ENCODE peak calls at places on chromosome 21, in four cellular contexts. S is mesothelial cell of epicardium; Z is activated CD8-positive, alpha-beta T cell treated with anti-CD3 and anti-CD28 coated beads for 36 hours; M is ovary. C is an unnamed sample.

GRCh38 chr21:34743831-34744230 is 75.0 kb downstream of the CLIC6 start:
- DNase-seq in S (no peak), Z (no peak), M (no peak), C (no peak)

GRCh38 chr21:28142692-28143091 is 850.0 kb downstream of the LTN1 start:
- DNase-seq in Z (no peak), S (no peak), M (no peak), C (peak)

GRCh38 chr21:37176716-37177115 is 90.4 kb downstream of the VPS26C start:
- DNase-seq in Z (no peak), M (no peak), S (no peak), C (no peak)

GRCh38 chr21:46097826-46098286 is at the start of gene COL6A2:
- DNase-seq in S (peak), Z (peak), M (peak), C (no peak)

GRCh38 chr21:46092026-46092764 is 5.7 kb upstream of the COL6A2 start:
- DNase-seq in M (peak), S (no peak), Z (no peak), C (no peak)

GRCh38 chr21:30839304-30839703 is 9.7 kb upstream of the KRTAP7-1 start:
- DNase-seq in M (no peak), Z (peak), S (no peak), C (no peak)

GRCh38 chr21:34567574-34567973 is 47.3 kb downstream of the RCAN1 start:
- DNase-seq in S (no peak), Z (no peak), M (no peak), C (no peak)

GRCh38 chr21:29133796-29134195 is 3.4 kb downstream of the MAP3K7CL start:
- DNase-seq in Z (no peak), S (no peak), M (no peak), C (no peak)

GRCh38 chr21:33514234-33514633 is 22.7 kb upstream of the DNAJC28 start:
- DNase-seq in M (no peak), S (no peak), Z (no peak), C (no peak)

GRCh38 chr21:34693192-34693810 is 24.5 kb downstream of the CLIC6 start:
- DNase-seq in Z (peak), S (no peak), M (peak), C (no peak)

GRCh38 chr21:39527664-39528381 is 76.1 kb downstream of the SH3BGR start:
- DNase-seq in S (no peak), M (no peak), Z (no peak), C (no peak)

GRCh38 chr21:42848932-42849758 is 30.2 kb downstream of the WDR4 start:
- DNase-seq in S (no peak), Z (no peak), M (no peak), C (no peak)

GRCh38 chr21:35204850-35205564 is 155.9 kb upstream of the RUNX1 start:
- DNase-seq in M (peak), Z (peak), S (no peak), C (no peak)

GRCh38 chr21:32371913-32372314 is 20.9 kb downstream of the URB1 start:
- DNase-seq in M (peak), Z (no peak), S (no peak), C (no peak)

GRCh38 chr21:21236981-21237380 is 238.8 kb downstream of the NCAM2 start:
- DNase-seq in Z (no peak), S (no peak), M (no peak), C (no peak)

GRCh38 chr21:21226472-21226871 is 228.3 kb downstream of the NCAM2 start:
- DNase-seq in M (no peak), S (no peak), Z (no peak), C (no peak)

GRCh38 chr21:21230672-21231071 is 232.5 kb downstream of the NCAM2 start:
- DNase-seq in S (no peak), Z (no peak), M (no peak), C (no peak)

DNA sequence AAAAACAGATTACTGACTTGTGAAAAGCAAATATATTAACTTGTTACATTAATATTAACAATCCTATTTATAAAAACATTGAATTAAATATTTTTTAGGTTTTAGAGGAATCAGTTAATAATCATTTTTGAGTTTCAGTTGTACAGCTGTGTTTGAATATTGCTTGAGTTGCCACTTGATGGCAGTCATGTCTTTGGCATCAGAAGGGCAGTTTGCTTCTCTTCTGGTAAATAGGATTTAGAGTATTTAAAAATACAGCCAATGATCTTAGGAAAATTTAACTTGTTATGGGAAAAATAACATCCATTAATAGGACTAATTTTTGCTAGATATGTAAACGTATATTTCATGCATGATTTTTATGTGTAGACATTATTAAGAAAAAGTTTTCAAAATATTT is 234.1 kb downstream of the NCAM2 start:
- DNase-seq in M (no peak), Z (no peak), S (no peak), C (no peak)
- TF ChIP-seq CTCF in M (no peak), Z (no peak), S (peak), C (no peak)

GRCh38 chr21:18370292-18370691 is 33.3 kb downstream of the TMPRSS15 start:
- DNase-seq in Z (no peak), M (no peak), S (no peak), C (no peak)

GRCh38 chr21:18373631-18374030 is 30.0 kb downstream of the TMPRSS15 start:
- DNase-seq in M (no peak), S (no peak), Z (no peak), C (no peak)

GRCh38 chr21:18368193-18368592 is 35.4 kb downstream of the TMPRSS15 start:
- DNase-seq in M (no peak), Z (no peak), S (no peak), C (no peak)

DNA sequence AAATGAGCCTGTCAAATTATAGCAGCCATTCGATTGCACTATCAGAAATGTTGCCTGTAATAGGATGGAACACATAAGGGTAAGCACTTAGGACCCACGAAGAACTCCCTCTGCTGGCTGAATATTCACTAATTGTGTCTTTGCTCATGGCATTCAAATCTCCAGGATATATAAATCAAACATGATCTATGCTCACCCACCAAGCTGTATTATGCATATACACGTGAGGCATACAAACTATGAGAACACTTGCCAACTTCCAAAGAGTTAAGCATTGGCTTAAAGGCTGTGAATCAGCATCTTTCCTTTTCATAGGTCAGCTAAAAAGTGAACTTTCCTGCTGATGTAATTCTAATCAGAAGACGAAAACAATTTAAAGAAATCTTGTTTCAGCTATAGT is 34.5 kb downstream of the TMPRSS15 start:
- DNase-seq in S (no peak), M (no peak), Z (no peak), C (no peak)
- TF ChIP-seq CTCF in S (peak), M (no peak), Z (no peak), C (no peak)

DNA sequence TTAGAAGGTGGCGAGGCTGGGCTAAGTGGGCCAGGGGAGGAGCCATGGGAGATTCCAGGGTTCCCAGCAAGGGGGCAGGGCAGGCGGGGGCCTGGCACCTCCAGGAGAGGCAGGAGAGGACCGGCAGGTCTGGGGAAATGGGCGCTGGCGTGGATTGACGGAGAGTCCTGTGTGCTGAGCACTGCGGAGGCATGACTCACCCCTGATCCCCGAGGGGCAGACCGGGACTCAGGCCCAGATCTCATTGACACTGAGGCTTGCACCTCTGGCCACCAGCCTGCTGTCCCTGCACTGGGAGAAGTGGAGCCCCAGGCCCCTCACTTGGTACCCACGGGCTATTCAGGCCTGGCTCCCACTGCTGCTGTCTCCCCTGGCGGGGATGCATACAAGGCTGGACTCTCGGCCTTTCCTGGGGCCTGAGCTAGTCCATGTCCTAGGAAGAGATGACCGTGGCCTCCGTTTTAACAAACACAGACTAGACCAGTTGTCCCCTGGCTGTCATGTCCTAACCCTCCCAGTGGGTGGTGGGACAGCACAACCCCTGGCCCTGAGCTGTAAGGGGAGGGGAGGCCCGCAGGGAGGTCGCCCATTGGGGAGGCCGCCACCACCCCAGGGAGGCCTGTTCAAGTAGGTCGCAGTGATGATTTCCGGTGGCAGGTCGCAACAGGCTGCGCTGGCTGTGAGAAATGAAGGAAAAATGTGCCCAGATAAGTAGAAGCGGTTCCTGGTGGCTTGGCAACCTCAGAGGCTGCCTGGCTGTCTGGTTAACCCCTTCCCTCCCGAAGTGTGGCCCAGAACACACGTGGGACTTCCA is 39.7 kb downstream of the RIPK4 start:
- DNase-seq in M (no peak), Z (no peak), S (no peak), C (no peak)
- TF ChIP-seq CTCF in M (no peak), Z (no peak), S (no peak), C (no peak)

GRCh38 chr21:41369915-41370839 is 8.3 kb downstream of the MX2 start:
- DNase-seq in Z (peak), M (no peak), S (no peak), C (no peak)
- TF ChIP-seq CTCF in Z (no peak), M (no peak), S (no peak), C (no peak)